ENCODE peak calls at places on chromosomes 16 and 17, in nine cellular contexts. X, E, M, N, J, R, A, D and Z are unnamed samples.

GRCh38 chr17:74417178-74418045 is 14.5 kb upstream of the GPRC5C start:
- DNase-seq in N (peak), J (no peak), X (no peak), M (peak), E (peak), A (no peak), D (no peak), R (no peak), Z (peak)

GRCh38 chr16:2603165-2604015 is 65.6 kb downstream of the PDPK1 start:
- DNase-seq in D (peak), N (peak), J (peak), E (peak), A (peak), X (peak), M (peak), R (peak), Z (peak)

GRCh38 chr16:57268804-57269800 is 15.4 kb downstream of the PLLP start:
- DNase-seq in E (peak), R (no peak), N (no peak), X (no peak), M (peak), D (no peak), A (no peak), J (peak), Z (no peak)

GRCh38 chr16:8915722-8916321 is 33.7 kb downstream of the LITAFD start:
- DNase-seq in J (no peak), N (no peak), X (no peak), R (no peak), D (no peak), M (no peak), A (no peak), E (no peak), Z (no peak)

GRCh38 chr16:58503863-58504688 is 4.1 kb downstream of the NDRG4 start:
- DNase-seq in M (no peak), D (no peak), R (no peak), X (peak), A (no peak), N (no peak), E (no peak), J (no peak), Z (no peak)

GRCh38 chr17:49576906-49577650 is 1.4 kb downstream of the NXPH3 start:
- DNase-seq in D (no peak), N (no peak), R (no peak), J (no peak), M (no peak), E (no peak), A (no peak), X (no peak), Z (no peak)

GRCh38 chr17:3804503-3804931 is 3.5 kb upstream of the ITGAE start:
- DNase-seq in R (no peak), X (no peak), J (no peak), M (no peak), D (no peak), N (peak), A (no peak), E (no peak), Z (peak)

GRCh38 chr17:50967795-50968194 is 101.6 kb upstream of the TOB1 start:
- DNase-seq in X (no peak), D (no peak), J (no peak), M (no peak), N (no peak), A (no peak), R (no peak), E (no peak), Z (no peak)

GRCh38 chr16:83954577-83955016 is 1.6 kb downstream of the OSGIN1 start:
- DNase-seq in X (peak), R (no peak), N (peak), D (no peak), M (peak), E (peak), J (no peak), A (no peak), Z (no peak)

GRCh38 chr17:77167472-77168306 is 26.9 kb downstream of the SEC14L1 start:
- DNase-seq in N (no peak), E (peak), D (no peak), X (no peak), J (no peak), M (no peak), A (no peak), R (no peak), Z (no peak)

GRCh38 chr17:78748730-78749317 is 33.2 kb downstream of the CYTH1 start:
- DNase-seq in D (no peak), R (no peak), E (no peak), A (no peak), J (peak), N (peak), X (peak), M (peak), Z (no peak)

GRCh38 chr16:19840524-19841110 is 44.0 kb downstream of the GPRC5B start:
- DNase-seq in E (no peak), N (no peak), J (no peak), A (no peak), R (no peak), D (no peak), M (no peak), X (no peak), Z (no peak)

GRCh38 chr16:73217654-73218053 is 169.7 kb upstream of the ZFHX3 start:
- DNase-seq in E (no peak), D (no peak), A (no peak), N (no peak), M (no peak), X (no peak), J (no peak), R (no peak), Z (no peak)

GRCh38 chr17:44199553-44200477 is at the start of gene ATXN7L3:
- DNase-seq in X (peak), M (peak), E (peak), D (peak), J (peak), R (peak), N (peak), A (peak), Z (peak)

GRCh38 chr16:48277158-48277557 is 29.8 kb upstream of the ABCC11 start:
- DNase-seq in E (no peak), N (no peak), A (no peak), J (no peak), X (no peak), R (no peak), D (no peak), M (peak), Z (no peak)

GRCh38 chr17:77106874-77107358 is 33.9 kb upstream of the SEC14L1 start:
- DNase-seq in X (no peak), D (no peak), R (no peak), A (no peak), E (no peak), N (no peak), J (no peak), M (no peak), Z (peak)

GRCh38 chr16:17301184-17301583 is 169.6 kb downstream of the XYLT1 start:
- DNase-seq in A (no peak), R (no peak), X (no peak), D (no peak), E (no peak), M (no peak), N (no peak), J (no peak), Z (no peak)

GRCh38 chr17:35609831-35610230 is 22.7 kb downstream of the AP2B1 start:
- DNase-seq in A (no peak), R (no peak), M (no peak), E (no peak), X (no peak), D (no peak), J (no peak), N (no peak), Z (no peak)

GRCh38 chr17:20852541-20853370 is 190.1 kb downstream of the USP22 start:
- DNase-seq in J (peak), E (peak), M (no peak), R (no peak), A (peak), D (peak), X (peak), N (no peak), Z (no peak)
- TF ChIP-seq CTCF in J (no peak), E (no peak), M (no peak), R (no peak), A (no peak), D (no peak), X (no peak), N (no peak), Z (no peak)

GRCh38 chr16:29319726-29320125 is 86.8 kb downstream of the NPIPB11 start:
- DNase-seq in R (no peak), N (no peak), A (no peak), X (no peak), D (no peak), M (no peak), J (no peak), E (no peak), Z (no peak)

GRCh38 chr16:29317269-29317668 is 89.2 kb downstream of the NPIPB11 start:
- DNase-seq in X (no peak), E (no peak), M (no peak), D (no peak), J (no peak), R (no peak), A (no peak), N (no peak), Z (no peak)

GRCh38 chr16:29315916-29316517 is 90.5 kb downstream of the NPIPB11 start:
- DNase-seq in R (no peak), J (no peak), D (no peak), E (no peak), A (no peak), X (no peak), M (no peak), N (no peak), Z (no peak)

GRCh38 chr16:29316673-29317237 is 89.8 kb downstream of the NPIPB11 start:
- DNase-seq in E (no peak), M (no peak), A (no peak), R (no peak), X (no peak), N (no peak), J (no peak), D (no peak), Z (no peak)

DNA sequence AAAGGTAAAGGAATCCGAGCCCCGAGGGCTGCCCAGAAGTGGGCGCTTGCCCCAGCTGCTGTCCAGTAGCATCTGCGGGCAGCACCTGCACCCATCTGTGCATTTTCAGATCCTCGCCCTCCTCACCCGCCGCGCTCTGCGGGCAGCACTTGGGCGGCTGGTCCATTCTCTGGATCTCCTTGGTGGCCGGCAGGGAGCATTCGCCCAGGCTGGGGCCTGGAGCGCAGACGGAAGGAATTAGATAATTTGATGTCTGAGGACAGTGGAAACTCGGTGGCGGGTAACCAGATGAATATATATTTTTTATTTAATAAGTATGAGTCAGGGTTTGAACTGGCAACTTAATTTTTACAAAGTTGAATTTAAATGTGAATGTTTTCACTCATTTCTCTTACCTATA is 88.5 kb downstream of the NPIPB11 start:
- DNase-seq in E (peak), A (peak), R (no peak), D (no peak), J (no peak), N (no peak), X (no peak), M (no peak), Z (no peak)
- TF ChIP-seq CTCF in E (peak), A (no peak), R (peak), D (peak), J (no peak), N (no peak), X (no peak), M (no peak), Z (no peak)

DNA sequence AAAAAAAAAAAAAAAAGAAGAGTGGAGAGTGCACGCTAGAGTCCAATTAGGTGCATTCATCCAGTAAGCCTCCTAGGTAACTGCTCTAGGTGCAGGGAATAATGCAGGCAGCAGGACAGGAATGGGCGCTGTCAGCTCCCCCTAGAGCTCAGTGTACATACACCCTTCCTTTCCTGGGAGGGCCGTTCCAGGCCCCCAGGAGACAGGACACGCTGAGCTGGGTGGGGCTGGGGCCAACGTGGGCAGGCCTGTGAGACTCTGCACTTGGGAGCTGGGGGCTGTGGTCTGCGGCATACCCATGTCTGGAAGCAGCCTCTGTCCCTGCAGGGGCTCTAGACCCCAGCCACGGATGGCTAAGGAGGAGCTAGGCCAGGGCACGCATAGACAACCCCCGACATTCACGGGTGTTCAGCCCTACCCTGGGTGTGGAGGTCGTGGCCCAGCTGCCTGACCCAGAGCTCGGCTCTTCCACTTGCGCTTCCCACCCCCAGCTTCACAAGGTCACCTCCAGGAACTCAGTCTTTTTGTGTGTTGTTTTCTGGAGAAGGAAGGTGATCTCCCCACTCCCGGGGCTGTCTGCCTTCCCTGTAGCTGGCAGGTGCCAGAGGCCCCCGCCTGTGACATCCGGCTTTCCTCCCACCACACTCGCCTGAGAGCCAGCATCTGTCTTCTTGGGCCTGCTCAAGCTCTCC is 985 bp upstream of the ANTKMT start:
- DNase-seq in E (peak), D (no peak), J (no peak), R (no peak), A (no peak), N (no peak), X (no peak), M (no peak), Z (no peak)
- TF ChIP-seq CTCF in E (peak), D (peak), J (no peak), R (peak), A (no peak), N (peak), X (no peak), M (no peak), Z (peak)

GRCh38 chr16:85546585-85547447 is 66.3 kb upstream of the GSE1 start:
- DNase-seq in X (no peak), D (no peak), N (no peak), A (no peak), E (no peak), R (no peak), M (no peak), J (no peak), Z (no peak)
- TF ChIP-seq CTCF in X (no peak), D (peak), N (peak), A (no peak), E (peak), R (peak), M (no peak), J (no peak), Z (no peak)

DNA sequence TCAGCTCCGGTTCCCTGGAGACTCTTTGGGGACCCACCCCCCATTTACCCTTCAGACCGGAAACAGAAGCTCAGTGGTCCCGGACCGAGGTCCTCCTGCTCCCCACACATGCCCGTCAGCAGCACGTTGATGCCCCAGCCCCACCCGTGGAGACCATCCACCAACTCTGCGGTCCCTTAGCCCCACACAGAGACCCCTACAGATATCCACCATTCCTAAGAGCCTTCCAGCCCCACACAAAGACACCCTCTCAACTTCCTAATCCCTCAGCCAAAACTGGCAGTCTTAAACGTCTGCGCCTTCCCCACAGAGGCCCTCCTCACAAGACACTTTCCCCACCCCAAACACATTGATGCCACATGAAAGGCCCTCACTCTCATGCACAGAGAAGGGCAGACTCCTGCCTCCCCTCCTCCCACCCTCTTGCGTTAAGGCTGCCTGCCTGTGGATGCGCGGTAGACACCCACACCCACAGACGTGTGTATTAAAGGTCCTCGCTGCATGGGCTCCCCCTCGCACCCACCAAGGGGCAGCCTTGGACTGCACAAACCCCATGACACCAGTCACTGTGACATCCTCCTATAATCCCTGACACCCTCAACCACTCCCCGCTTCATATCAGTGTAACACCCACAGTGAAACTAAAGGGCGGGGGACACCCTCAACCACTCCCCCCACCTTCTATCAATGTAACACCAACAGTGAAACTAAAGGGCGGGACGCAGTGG is 58.2 kb upstream of the RPH3AL start:
- DNase-seq in M (no peak), J (no peak), X (peak), E (peak), R (peak), N (peak), A (peak), D (no peak), Z (no peak)
- TF ChIP-seq CTCF in M (no peak), J (no peak), X (no peak), E (no peak), R (no peak), N (peak), A (no peak), D (no peak), Z (no peak)

DNA sequence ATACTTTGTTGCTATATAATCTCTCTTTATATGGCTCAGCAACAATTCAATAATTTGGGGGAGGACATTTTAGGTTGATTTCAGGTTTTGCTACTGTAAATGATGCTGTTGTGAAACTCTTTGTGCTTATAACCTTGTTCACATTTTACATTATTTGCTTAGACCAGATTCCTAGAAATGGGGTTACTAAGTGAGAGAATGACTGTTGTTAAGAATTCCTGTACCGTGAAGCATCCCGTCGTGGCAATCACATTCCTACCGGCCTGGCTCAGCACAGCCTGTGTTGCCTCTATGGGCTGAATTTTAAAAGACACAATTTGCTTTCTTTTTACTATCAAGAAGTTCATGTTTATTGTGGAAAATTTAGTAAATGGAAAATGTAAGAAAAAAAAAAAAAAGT is 31.4 kb downstream of the B9D1 start:
- DNase-seq in R (no peak), A (no peak), M (peak), X (no peak), E (no peak), D (no peak), N (peak), J (no peak), Z (no peak)
- TF ChIP-seq CTCF in R (no peak), A (no peak), M (no peak), X (no peak), E (no peak), D (no peak), N (no peak), J (no peak), Z (no peak)

DNA sequence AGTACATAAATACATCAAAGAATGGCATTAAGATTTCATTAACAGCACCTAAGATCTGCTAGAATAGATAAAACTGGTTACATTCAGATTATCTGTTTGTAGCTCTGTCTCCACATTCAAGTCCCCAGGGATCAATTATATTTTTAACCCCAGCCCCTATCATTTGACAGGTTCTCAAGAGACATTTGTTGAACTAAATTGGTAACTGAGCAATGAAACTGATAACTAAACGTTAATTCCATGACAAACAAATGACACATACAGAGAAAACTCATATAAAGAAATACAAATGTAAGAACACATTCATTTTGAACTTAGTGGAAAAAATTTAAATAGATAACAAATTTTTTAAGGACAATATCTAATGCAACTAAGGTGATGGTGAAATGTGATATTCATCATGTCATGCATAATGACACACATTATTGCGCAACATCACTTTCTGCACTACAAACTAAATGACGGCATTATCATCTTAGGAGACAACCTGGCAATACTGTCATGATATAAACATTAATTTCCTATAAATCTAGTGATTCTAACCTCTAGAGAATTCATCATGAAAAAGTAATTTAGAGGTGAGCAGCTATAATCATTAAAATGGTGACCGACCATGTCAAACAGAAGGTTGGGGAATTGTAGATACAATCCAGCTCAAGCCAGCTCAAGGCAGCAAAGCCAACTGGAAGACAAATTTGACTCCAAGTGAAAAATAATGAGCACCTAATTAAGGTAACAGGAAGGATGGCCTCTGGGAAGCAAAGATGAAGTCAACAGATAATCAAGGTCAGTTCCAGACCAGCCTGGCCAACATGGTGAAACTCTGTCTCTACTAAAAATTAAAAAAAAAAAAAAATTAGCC is 9.5 kb downstream of the ARHGAP17 start:
- DNase-seq in D (no peak), R (no peak), N (peak), M (no peak), A (no peak), E (no peak), J (no peak), X (no peak), Z (no peak)
- TF ChIP-seq CTCF in D (no peak), R (no peak), N (no peak), M (no peak), A (no peak), E (no peak), J (no peak), X (no peak), Z (no peak)

GRCh38 chr17:28381141-28381825 is 9.8 kb downstream of the SARM1 start:
- DNase-seq in R (peak), E (no peak), M (peak), D (peak), N (no peak), X (no peak), A (no peak), J (no peak), Z (peak)
- TF ChIP-seq CTCF in R (peak), E (no peak), M (no peak), D (peak), N (no peak), X (peak), A (no peak), J (no peak), Z (no peak)